ENCODE peak calls at places on chromosomes 16 and 17, in four cellular contexts. One of them, this sample, is unnamed.

GRCh38 chr16:13186813-13187212 is 285.4 kb downstream of the SHISA9 start:
- DNase-seq in left ventricle myocardium inferior: no peak
- DNase-seq in fibroblast of pulmonary artery: no peak
- DNase-seq in lower leg skin: no peak
- DNase-seq in this sample: no peak

GRCh38 chr17:44722254-44722653 is 13.8 kb downstream of the DBF4B start:
- DNase-seq in left ventricle myocardium inferior: no peak
- DNase-seq in fibroblast of pulmonary artery: no peak
- DNase-seq in lower leg skin: no peak
- DNase-seq in this sample: no peak

GRCh38 chr17:39002991-39003715 is 36.0 kb upstream of the FBXO47 start:
- DNase-seq in left ventricle myocardium inferior: peak
- DNase-seq in fibroblast of pulmonary artery: peak
- DNase-seq in lower leg skin: peak
- DNase-seq in this sample: peak

GRCh38 chr16:58022601-58023371 is 2.8 kb upstream of the MMP15 start:
- DNase-seq in left ventricle myocardium inferior: peak
- DNase-seq in fibroblast of pulmonary artery: peak
- DNase-seq in lower leg skin: no peak
- DNase-seq in this sample: no peak

GRCh38 chr17:50363217-50364060 is 9.5 kb downstream of the MRPL27 start:
- DNase-seq in left ventricle myocardium inferior: no peak
- DNase-seq in fibroblast of pulmonary artery: peak
- DNase-seq in lower leg skin: peak
- DNase-seq in this sample: no peak

GRCh38 chr16:87238371-87238715 is 78.8 kb downstream of the C16orf95 start:
- DNase-seq in left ventricle myocardium inferior: no peak
- DNase-seq in fibroblast of pulmonary artery: no peak
- DNase-seq in lower leg skin: peak
- DNase-seq in this sample: no peak

GRCh38 chr17:55394357-55395021 is 27.1 kb downstream of the MMD start:
- DNase-seq in left ventricle myocardium inferior: no peak
- DNase-seq in fibroblast of pulmonary artery: no peak
- DNase-seq in lower leg skin: no peak
- DNase-seq in this sample: no peak

GRCh38 chr17:60926466-60927183 is 249.0 kb downstream of the BCAS3 start:
- DNase-seq in left ventricle myocardium inferior: no peak
- DNase-seq in fibroblast of pulmonary artery: peak
- DNase-seq in lower leg skin: no peak
- DNase-seq in this sample: no peak

GRCh38 chr17:77882481-77883212 is 75.9 kb upstream of the TNRC6C start:
- DNase-seq in left ventricle myocardium inferior: peak
- DNase-seq in fibroblast of pulmonary artery: peak
- DNase-seq in lower leg skin: no peak
- DNase-seq in this sample: peak

GRCh38 chr16:22205577-22206012 is 483 bp upstream of the EEF2K start:
- DNase-seq in left ventricle myocardium inferior: no peak
- DNase-seq in fibroblast of pulmonary artery: no peak
- DNase-seq in lower leg skin: no peak
- DNase-seq in this sample: no peak

GRCh38 chr17:2693561-2694380 is 17.8 kb downstream of the CLUH start:
- DNase-seq in left ventricle myocardium inferior: no peak
- DNase-seq in fibroblast of pulmonary artery: no peak
- DNase-seq in lower leg skin: peak
- DNase-seq in this sample: peak

GRCh38 chr16:52099382-52099781 is 447.6 kb downstream of the TOX3 start:
- DNase-seq in left ventricle myocardium inferior: no peak
- DNase-seq in fibroblast of pulmonary artery: no peak
- DNase-seq in lower leg skin: no peak
- DNase-seq in this sample: no peak

GRCh38 chr16:68229431-68230175 is 6.3 kb downstream of the ESRP2 start:
- DNase-seq in left ventricle myocardium inferior: no peak
- DNase-seq in fibroblast of pulmonary artery: peak
- DNase-seq in lower leg skin: peak
- DNase-seq in this sample: no peak

GRCh38 chr16:87534030-87534653 is 41.3 kb upstream of the ZCCHC14 start:
- DNase-seq in left ventricle myocardium inferior: no peak
- DNase-seq in fibroblast of pulmonary artery: no peak
- DNase-seq in lower leg skin: no peak
- DNase-seq in this sample: no peak

GRCh38 chr17:74736423-74737298 is at the start of gene RAB37:
- DNase-seq in left ventricle myocardium inferior: peak
- DNase-seq in fibroblast of pulmonary artery: no peak
- DNase-seq in lower leg skin: no peak
- DNase-seq in this sample: peak

GRCh38 chr17:35536664-35537160 is 766 bp downstream of the SLFN12L start:
- DNase-seq in left ventricle myocardium inferior: no peak
- DNase-seq in fibroblast of pulmonary artery: no peak
- DNase-seq in lower leg skin: no peak
- DNase-seq in this sample: no peak

GRCh38 chr17:80104321-80104955 is 3.1 kb downstream of the GAA start:
- DNase-seq in left ventricle myocardium inferior: no peak
- DNase-seq in fibroblast of pulmonary artery: peak
- DNase-seq in lower leg skin: no peak
- DNase-seq in this sample: no peak

GRCh38 chr16:17335826-17336492 is 134.8 kb downstream of the XYLT1 start:
- DNase-seq in left ventricle myocardium inferior: no peak
- DNase-seq in fibroblast of pulmonary artery: no peak
- DNase-seq in lower leg skin: peak
- DNase-seq in this sample: no peak

GRCh38 chr16:14035092-14035491 is 36.0 kb upstream of the MRTFB start:
- DNase-seq in left ventricle myocardium inferior: no peak
- DNase-seq in fibroblast of pulmonary artery: no peak
- DNase-seq in lower leg skin: no peak
- DNase-seq in this sample: no peak

GRCh38 chr17:72575542-72576233 is 454.9 kb downstream of the SOX9 start:
- DNase-seq in left ventricle myocardium inferior: no peak
- DNase-seq in fibroblast of pulmonary artery: no peak
- DNase-seq in lower leg skin: no peak
- DNase-seq in this sample: no peak

GRCh38 chr17:17938388-17939107 is 33.7 kb downstream of the TOM1L2 start:
- DNase-seq in left ventricle myocardium inferior: no peak
- DNase-seq in fibroblast of pulmonary artery: no peak
- DNase-seq in lower leg skin: no peak
- DNase-seq in this sample: no peak

GRCh38 chr17:73901661-73902415 is 257.6 kb upstream of the SDK2 start:
- DNase-seq in left ventricle myocardium inferior: peak
- DNase-seq in fibroblast of pulmonary artery: no peak
- DNase-seq in lower leg skin: peak
- DNase-seq in this sample: peak

GRCh38 chr16:1626327-1626726 is 14.2 kb downstream of the CRAMP1 start:
- DNase-seq in left ventricle myocardium inferior: no peak
- DNase-seq in fibroblast of pulmonary artery: no peak
- DNase-seq in lower leg skin: no peak
- DNase-seq in this sample: no peak

GRCh38 chr17:74466111-74466784 is at the start of gene CD300A:
- DNase-seq in left ventricle myocardium inferior: peak
- DNase-seq in fibroblast of pulmonary artery: no peak
- DNase-seq in lower leg skin: no peak
- DNase-seq in this sample: no peak

GRCh38 chr16:88289549-88290344 is 93.0 kb upstream of the ZNF469 start:
- DNase-seq in left ventricle myocardium inferior: peak
- DNase-seq in fibroblast of pulmonary artery: peak
- DNase-seq in lower leg skin: no peak
- DNase-seq in this sample: no peak

GRCh38 chr17:6548578-6549330 is 7.6 kb downstream of the PITPNM3 start:
- DNase-seq in left ventricle myocardium inferior: no peak
- DNase-seq in fibroblast of pulmonary artery: no peak
- DNase-seq in lower leg skin: no peak
- DNase-seq in this sample: no peak

GRCh38 chr17:16477255-16477654 is 14.7 kb downstream of the LRRC75A start:
- DNase-seq in left ventricle myocardium inferior: peak
- DNase-seq in fibroblast of pulmonary artery: peak
- DNase-seq in lower leg skin: no peak
- DNase-seq in this sample: no peak

GRCh38 chr17:59800530-59800942 is 92.2 kb downstream of the TUBD1 start:
- DNase-seq in left ventricle myocardium inferior: no peak
- DNase-seq in fibroblast of pulmonary artery: no peak
- DNase-seq in lower leg skin: no peak
- DNase-seq in this sample: no peak

GRCh38 chr17:11909348-11909747 is 87.9 kb downstream of the ZNF18 start:
- DNase-seq in left ventricle myocardium inferior: no peak
- DNase-seq in fibroblast of pulmonary artery: no peak
- DNase-seq in lower leg skin: no peak
- DNase-seq in this sample: no peak

GRCh38 chr17:31738488-31738887 is 120.6 kb downstream of the COPRS start:
- DNase-seq in left ventricle myocardium inferior: peak
- DNase-seq in fibroblast of pulmonary artery: no peak
- DNase-seq in lower leg skin: no peak
- DNase-seq in this sample: no peak

GRCh38 chr17:31740611-31741082 is 118.4 kb downstream of the COPRS start:
- DNase-seq in left ventricle myocardium inferior: no peak
- DNase-seq in fibroblast of pulmonary artery: peak
- DNase-seq in lower leg skin: no peak
- DNase-seq in this sample: no peak

GRCh38 chr17:31736855-31737625 is 122.0 kb downstream of the COPRS start:
- DNase-seq in left ventricle myocardium inferior: no peak
- DNase-seq in fibroblast of pulmonary artery: no peak
- DNase-seq in lower leg skin: no peak
- DNase-seq in this sample: no peak

GRCh38 chr17:31739300-31739699 is 119.7 kb downstream of the COPRS start:
- DNase-seq in left ventricle myocardium inferior: no peak
- DNase-seq in fibroblast of pulmonary artery: peak
- DNase-seq in lower leg skin: no peak
- DNase-seq in this sample: no peak

GRCh38 chr17:31738067-31738466 is 121.0 kb downstream of the COPRS start:
- DNase-seq in left ventricle myocardium inferior: no peak
- DNase-seq in fibroblast of pulmonary artery: no peak
- DNase-seq in lower leg skin: no peak
- DNase-seq in this sample: no peak
- TF ChIP-seq CTCF in left ventricle myocardium inferior: peak
- TF ChIP-seq CTCF in fibroblast of pulmonary artery: no peak
- TF ChIP-seq CTCF in lower leg skin: no peak
- TF ChIP-seq CTCF in this sample: no peak

GRCh38 chr17:40035162-40035559 is 19.0 kb downstream of the MED24 start:
- DNase-seq in left ventricle myocardium inferior: no peak
- DNase-seq in fibroblast of pulmonary artery: peak
- DNase-seq in lower leg skin: no peak
- DNase-seq in this sample: no peak
- TF ChIP-seq CTCF in left ventricle myocardium inferior: peak
- TF ChIP-seq CTCF in fibroblast of pulmonary artery: peak
- TF ChIP-seq CTCF in lower leg skin: no peak
- TF ChIP-seq CTCF in this sample: no peak

DNA sequence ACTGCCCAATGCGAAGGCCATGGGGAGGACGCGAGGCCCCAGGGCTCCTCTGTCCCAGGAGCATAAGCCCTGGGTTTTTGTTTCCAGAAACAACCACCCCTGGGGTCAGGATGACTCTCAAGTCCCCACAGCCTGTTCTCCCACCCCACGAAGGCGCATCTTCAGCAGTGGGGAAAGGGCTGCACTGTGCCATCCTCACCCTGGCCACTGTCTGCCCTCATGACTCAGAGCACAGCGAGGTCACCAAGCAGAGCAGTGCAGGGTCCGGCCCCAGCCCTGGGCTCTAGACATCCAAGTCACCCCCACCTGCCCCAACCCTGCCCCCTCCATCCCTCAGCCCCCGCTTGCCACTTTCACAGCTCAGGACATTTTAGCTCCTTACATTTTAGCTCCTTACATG is 22.7 kb upstream of the KSR1 start:
- DNase-seq in left ventricle myocardium inferior: no peak
- DNase-seq in fibroblast of pulmonary artery: no peak
- DNase-seq in lower leg skin: no peak
- DNase-seq in this sample: no peak
- TF ChIP-seq CTCF in left ventricle myocardium inferior: no peak
- TF ChIP-seq CTCF in fibroblast of pulmonary artery: no peak
- TF ChIP-seq CTCF in lower leg skin: no peak
- TF ChIP-seq CTCF in this sample: no peak

DNA sequence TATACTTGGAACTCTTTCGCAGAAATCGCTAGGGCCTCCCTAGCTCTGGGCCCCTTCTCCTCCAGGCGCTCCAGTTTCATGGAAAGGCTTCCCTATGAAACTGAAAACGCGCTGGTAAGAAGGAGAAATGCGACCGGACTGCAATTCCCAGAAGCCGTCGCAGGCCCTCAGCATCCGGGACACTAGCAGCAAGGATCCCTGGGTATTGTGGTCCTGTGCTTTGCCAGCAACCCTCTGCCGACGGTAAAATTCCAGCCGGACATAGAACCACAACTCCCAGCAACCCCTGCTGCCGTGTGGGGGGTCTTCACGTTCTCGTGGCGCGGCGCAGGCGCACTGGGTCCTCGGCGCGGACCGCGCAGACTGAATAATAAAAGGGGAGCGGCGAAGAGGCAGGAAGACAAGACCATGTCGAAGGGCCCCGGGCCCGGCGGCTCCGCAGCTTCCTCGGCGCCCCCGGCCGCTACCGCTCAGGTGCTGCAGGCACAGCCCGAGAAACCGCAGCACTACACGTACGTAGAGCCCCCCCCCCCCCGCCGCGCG is at the start of gene UNK:
- DNase-seq in left ventricle myocardium inferior: peak
- DNase-seq in fibroblast of pulmonary artery: peak
- DNase-seq in lower leg skin: peak
- DNase-seq in this sample: peak
- TF ChIP-seq CTCF in left ventricle myocardium inferior: no peak
- TF ChIP-seq CTCF in fibroblast of pulmonary artery: no peak
- TF ChIP-seq CTCF in lower leg skin: no peak
- TF ChIP-seq CTCF in this sample: no peak

GRCh38 chr16:89907055-89907814 is 11.4 kb upstream of the MC1R start:
- DNase-seq in left ventricle myocardium inferior: no peak
- DNase-seq in fibroblast of pulmonary artery: no peak
- DNase-seq in lower leg skin: no peak
- DNase-seq in this sample: no peak
- TF ChIP-seq CTCF in left ventricle myocardium inferior: no peak
- TF ChIP-seq CTCF in fibroblast of pulmonary artery: no peak
- TF ChIP-seq CTCF in lower leg skin: no peak
- TF ChIP-seq CTCF in this sample: no peak

DNA sequence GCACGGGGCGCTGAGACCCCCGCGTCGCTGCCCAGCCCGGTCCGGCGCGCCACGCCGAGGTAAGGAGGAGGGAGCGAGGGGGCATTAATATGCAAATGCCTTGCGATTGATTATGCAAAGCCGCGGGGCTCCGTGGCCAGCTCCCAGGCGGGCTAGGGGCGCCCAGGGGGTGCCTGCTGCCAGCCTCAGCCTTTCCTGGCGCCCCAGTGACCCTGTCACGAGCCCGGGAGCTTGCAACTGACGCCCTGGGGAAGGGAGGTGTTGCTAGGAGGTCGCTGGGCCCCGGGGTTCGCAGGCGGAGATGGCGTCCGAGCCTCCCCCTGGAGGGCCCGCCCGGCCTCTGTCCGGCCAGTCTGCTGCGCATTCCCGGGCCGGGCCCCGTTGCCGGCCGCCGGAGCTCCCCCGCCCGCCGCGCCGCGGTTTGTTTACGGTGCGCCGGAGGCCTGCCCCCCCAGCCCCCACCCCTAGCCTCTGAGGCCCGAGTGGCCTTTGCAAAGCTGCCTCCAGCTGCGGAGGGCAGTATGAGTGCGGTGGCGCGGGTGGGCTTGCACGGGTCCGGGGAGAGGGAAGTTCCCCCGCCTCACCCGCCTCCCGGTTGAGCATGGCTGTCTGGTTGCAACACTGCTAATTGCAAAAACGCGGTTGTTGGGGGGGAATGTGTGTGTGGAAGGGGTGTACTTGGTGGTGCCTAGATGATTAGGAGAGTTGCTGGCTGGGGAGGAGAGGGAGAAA is 435 bp downstream of the THRA start:
- DNase-seq in left ventricle myocardium inferior: peak
- DNase-seq in fibroblast of pulmonary artery: peak
- DNase-seq in lower leg skin: peak
- DNase-seq in this sample: peak
- TF ChIP-seq CTCF in left ventricle myocardium inferior: no peak
- TF ChIP-seq CTCF in fibroblast of pulmonary artery: no peak
- TF ChIP-seq CTCF in lower leg skin: no peak
- TF ChIP-seq CTCF in this sample: no peak

GRCh38 chr17:30824356-30825145 is at the start of gene CRLF3:
- DNase-seq in left ventricle myocardium inferior: peak
- DNase-seq in fibroblast of pulmonary artery: peak
- DNase-seq in lower leg skin: peak
- DNase-seq in this sample: peak
- TF ChIP-seq CTCF in left ventricle myocardium inferior: peak
- TF ChIP-seq CTCF in fibroblast of pulmonary artery: peak
- TF ChIP-seq CTCF in lower leg skin: no peak
- TF ChIP-seq CTCF in this sample: peak

This sample was measured in coronary artery.